ENCODE peak calls at places on chromosomes 2 and 18, in five cellular contexts. One of them, this sample, is unnamed.

GRCh38 chr2:54641988-54642387 is 81.5 kb upstream of the EML6 start:
- DNase-seq in posterior cingulate gyrus: peak; percentile 86
- DNase-seq in mucosa of gallbladder: no peak
- DNase-seq in lower lobe of right lung: no peak
- DNase-seq in GM19239: no peak
- DNase-seq in this sample: no peak

GRCh38 chr2:14344355-14344754 is 288.2 kb upstream of the LRATD1 start:
- DNase-seq in GM19239: no peak
- DNase-seq in posterior cingulate gyrus: no peak
- DNase-seq in lower lobe of right lung: no peak
- DNase-seq in mucosa of gallbladder: no peak
- DNase-seq in this sample: no peak

GRCh38 chr2:23503682-23504081 is 118.7 kb downstream of the KLHL29 start:
- DNase-seq in mucosa of gallbladder: no peak
- DNase-seq in GM19239: no peak
- DNase-seq in lower lobe of right lung: peak; percentile 18
- DNase-seq in posterior cingulate gyrus: peak; percentile 33
- DNase-seq in this sample: no peak

GRCh38 chr2:235142588-235142987 is 190.8 kb downstream of the SH3BP4 start:
- DNase-seq in posterior cingulate gyrus: no peak
- DNase-seq in lower lobe of right lung: no peak
- DNase-seq in GM19239: no peak
- DNase-seq in mucosa of gallbladder: peak; percentile 68
- DNase-seq in this sample: no peak

GRCh38 chr2:60312618-60313017 is 240.8 kb downstream of the BCL11A start:
- DNase-seq in GM19239: peak; percentile 35
- DNase-seq in lower lobe of right lung: no peak
- DNase-seq in posterior cingulate gyrus: no peak
- DNase-seq in mucosa of gallbladder: no peak
- DNase-seq in this sample: no peak

GRCh38 chr2:207746131-207746530 is 23.6 kb downstream of the FZD5 start:
- DNase-seq in posterior cingulate gyrus: peak; percentile 93
- DNase-seq in GM19239: peak; percentile 29
- DNase-seq in mucosa of gallbladder: no peak
- DNase-seq in lower lobe of right lung: no peak
- DNase-seq in this sample: peak; percentile 80

GRCh38 chr2:144456680-144457079 is 63.2 kb downstream of the ZEB2 start:
- DNase-seq in mucosa of gallbladder: no peak
- DNase-seq in GM19239: no peak
- DNase-seq in lower lobe of right lung: no peak
- DNase-seq in posterior cingulate gyrus: no peak
- DNase-seq in this sample: peak; percentile 69

GRCh38 chr2:63792523-63792922 is 49.2 kb upstream of the UGP2 start:
- DNase-seq in posterior cingulate gyrus: no peak
- DNase-seq in mucosa of gallbladder: no peak
- DNase-seq in lower lobe of right lung: no peak
- DNase-seq in GM19239: no peak
- DNase-seq in this sample: peak; percentile 78

GRCh38 chr2:166156985-166157490 is 29.2 kb upstream of the SCN1A start:
- DNase-seq in posterior cingulate gyrus: no peak
- DNase-seq in mucosa of gallbladder: no peak
- DNase-seq in GM19239: no peak
- DNase-seq in lower lobe of right lung: no peak
- DNase-seq in this sample: no peak

GRCh38 chr2:68282814-68283812 is 30.8 kb upstream of the PPP3R1 start:
- DNase-seq in posterior cingulate gyrus: no peak
- DNase-seq in mucosa of gallbladder: no peak
- DNase-seq in GM19239: peak; percentile 49
- DNase-seq in lower lobe of right lung: no peak
- DNase-seq in this sample: peak; percentile 71

GRCh38 chr2:119490653-119491195 is 33.6 kb downstream of the SCTR start:
- DNase-seq in lower lobe of right lung: no peak
- DNase-seq in posterior cingulate gyrus: no peak
- DNase-seq in mucosa of gallbladder: no peak
- DNase-seq in GM19239: no peak
- DNase-seq in this sample: no peak

GRCh38 chr2:110854355-110855081 is 122.1 kb downstream of the ACOXL start:
- DNase-seq in mucosa of gallbladder: no peak
- DNase-seq in GM19239: no peak
- DNase-seq in lower lobe of right lung: no peak
- DNase-seq in posterior cingulate gyrus: no peak
- DNase-seq in this sample: no peak

GRCh38 chr2:25894135-25894830 is 16.0 kb upstream of the ASXL2 start:
- DNase-seq in mucosa of gallbladder: peak; percentile 29
- DNase-seq in lower lobe of right lung: no peak
- DNase-seq in posterior cingulate gyrus: no peak
- DNase-seq in GM19239: no peak
- DNase-seq in this sample: peak; percentile 54

GRCh38 chr2:165114345-165114943 is 89.4 kb downstream of the SCN3A start:
- DNase-seq in mucosa of gallbladder: no peak
- DNase-seq in GM19239: no peak
- DNase-seq in posterior cingulate gyrus: no peak
- DNase-seq in lower lobe of right lung: no peak
- DNase-seq in this sample: no peak

GRCh38 chr2:188326669-188327301 is 35.1 kb downstream of the GULP1 start:
- DNase-seq in mucosa of gallbladder: peak; percentile 17
- DNase-seq in GM19239: no peak
- DNase-seq in posterior cingulate gyrus: no peak
- DNase-seq in lower lobe of right lung: no peak
- DNase-seq in this sample: no peak

GRCh38 chr2:37798315-37799005 is 126.6 kb upstream of the RMDN2 start:
- DNase-seq in lower lobe of right lung: no peak
- DNase-seq in posterior cingulate gyrus: no peak
- DNase-seq in GM19239: no peak
- DNase-seq in mucosa of gallbladder: no peak
- DNase-seq in this sample: no peak

GRCh38 chr2:217270089-217270800 is 410.4 kb upstream of the TNP1 start:
- DNase-seq in GM19239: no peak
- DNase-seq in posterior cingulate gyrus: no peak
- DNase-seq in mucosa of gallbladder: no peak
- DNase-seq in lower lobe of right lung: no peak
- DNase-seq in this sample: no peak

GRCh38 chr18:31261792-31262582 is 56.0 kb upstream of the DSG1 start:
- DNase-seq in mucosa of gallbladder: peak; percentile 12
- DNase-seq in posterior cingulate gyrus: no peak
- DNase-seq in lower lobe of right lung: no peak
- DNase-seq in GM19239: no peak
- DNase-seq in this sample: no peak

This sample was measured in GM03348.